ENCODE peak calls at places on chromosomes 7 and 10, in nine cellular contexts. One of them, this sample, is unnamed.

GRCh38 chr7:346116-346898 is 56.3 kb downstream of the FOXL3 start:
- DNase-seq in Ammon's horn: no peak
- DNase-seq in CD8-positive, alpha-beta T cell: no peak
- DNase-seq in SW480: no peak
- DNase-seq in EH: no peak
- DNase-seq in NCI-H2081: no peak
- DNase-seq in BJ: no peak
- DNase-seq in A172: no peak
- DNase-seq in activated naive CD4-positive, alpha-beta T cell treated with anti-CD3 and anti-CD28 coated beads for 36 hours: no peak
- DNase-seq in this sample: no peak

GRCh38 chr10:114526497-114527238 is 122.4 kb upstream of the AFAP1L2 start:
- DNase-seq in Ammon's horn: peak
- DNase-seq in CD8-positive, alpha-beta T cell: peak
- DNase-seq in SW480: peak
- DNase-seq in EH: peak
- DNase-seq in NCI-H2081: peak
- DNase-seq in BJ: no peak
- DNase-seq in A172: peak
- DNase-seq in activated naive CD4-positive, alpha-beta T cell treated with anti-CD3 and anti-CD28 coated beads for 36 hours: peak
- DNase-seq in this sample: peak

GRCh38 chr10:31582365-31583052 is 263.5 kb downstream of the ZEB1 start:
- DNase-seq in Ammon's horn: no peak
- DNase-seq in CD8-positive, alpha-beta T cell: no peak
- DNase-seq in SW480: peak
- DNase-seq in EH: peak
- DNase-seq in NCI-H2081: peak
- DNase-seq in BJ: no peak
- DNase-seq in A172: peak
- DNase-seq in activated naive CD4-positive, alpha-beta T cell treated with anti-CD3 and anti-CD28 coated beads for 36 hours: no peak
- DNase-seq in this sample: no peak

GRCh38 chr10:22252801-22253577 is 35.2 kb upstream of the EBLN1 start:
- DNase-seq in Ammon's horn: no peak
- DNase-seq in CD8-positive, alpha-beta T cell: peak
- DNase-seq in SW480: no peak
- DNase-seq in EH: peak
- DNase-seq in NCI-H2081: no peak
- DNase-seq in BJ: no peak
- DNase-seq in A172: no peak
- DNase-seq in activated naive CD4-positive, alpha-beta T cell treated with anti-CD3 and anti-CD28 coated beads for 36 hours: peak
- DNase-seq in this sample: peak

GRCh38 chr7:91140286-91140685 is 123.9 kb upstream of the FZD1 start:
- DNase-seq in Ammon's horn: no peak
- DNase-seq in CD8-positive, alpha-beta T cell: no peak
- DNase-seq in SW480: no peak
- DNase-seq in EH: no peak
- DNase-seq in NCI-H2081: no peak
- DNase-seq in BJ: no peak
- DNase-seq in A172: no peak
- DNase-seq in activated naive CD4-positive, alpha-beta T cell treated with anti-CD3 and anti-CD28 coated beads for 36 hours: no peak
- DNase-seq in this sample: no peak

GRCh38 chr10:21534611-21535493 is 820 bp downstream of the MLLT10 start:
- DNase-seq in Ammon's horn: peak
- DNase-seq in CD8-positive, alpha-beta T cell: peak
- DNase-seq in SW480: peak
- DNase-seq in EH: peak
- DNase-seq in NCI-H2081: peak
- DNase-seq in BJ: no peak
- DNase-seq in A172: peak
- DNase-seq in activated naive CD4-positive, alpha-beta T cell treated with anti-CD3 and anti-CD28 coated beads for 36 hours: peak
- DNase-seq in this sample: peak

GRCh38 chr7:99679400-99680191 is at the start of gene CYP3A5:
- DNase-seq in Ammon's horn: peak
- DNase-seq in CD8-positive, alpha-beta T cell: no peak
- DNase-seq in SW480: peak
- DNase-seq in EH: peak
- DNase-seq in NCI-H2081: no peak
- DNase-seq in BJ: no peak
- DNase-seq in A172: peak
- DNase-seq in activated naive CD4-positive, alpha-beta T cell treated with anti-CD3 and anti-CD28 coated beads for 36 hours: no peak
- DNase-seq in this sample: no peak

GRCh38 chr7:121544726-121545125 is 148.6 kb upstream of the FAM3C start:
- DNase-seq in Ammon's horn: no peak
- DNase-seq in CD8-positive, alpha-beta T cell: no peak
- DNase-seq in SW480: peak
- DNase-seq in EH: peak
- DNase-seq in NCI-H2081: no peak
- DNase-seq in BJ: peak
- DNase-seq in A172: peak
- DNase-seq in activated naive CD4-positive, alpha-beta T cell treated with anti-CD3 and anti-CD28 coated beads for 36 hours: peak
- DNase-seq in this sample: no peak

GRCh38 chr7:35035511-35035921 is 1.8 kb downstream of the DPY19L1 start:
- DNase-seq in Ammon's horn: peak
- DNase-seq in CD8-positive, alpha-beta T cell: no peak
- DNase-seq in SW480: peak
- DNase-seq in EH: peak
- DNase-seq in NCI-H2081: peak
- DNase-seq in BJ: no peak
- DNase-seq in A172: peak
- DNase-seq in activated naive CD4-positive, alpha-beta T cell treated with anti-CD3 and anti-CD28 coated beads for 36 hours: peak
- DNase-seq in this sample: peak

GRCh38 chr7:39946693-39947092 is 3.4 kb upstream of the CDK13 start:
- DNase-seq in Ammon's horn: no peak
- DNase-seq in CD8-positive, alpha-beta T cell: no peak
- DNase-seq in SW480: no peak
- DNase-seq in EH: no peak
- DNase-seq in NCI-H2081: no peak
- DNase-seq in BJ: no peak
- DNase-seq in A172: no peak
- DNase-seq in activated naive CD4-positive, alpha-beta T cell treated with anti-CD3 and anti-CD28 coated beads for 36 hours: no peak
- DNase-seq in this sample: no peak

GRCh38 chr10:20267734-20268133 is 451.5 kb downstream of the PLXDC2 start:
- DNase-seq in Ammon's horn: no peak
- DNase-seq in CD8-positive, alpha-beta T cell: no peak
- DNase-seq in SW480: no peak
- DNase-seq in EH: no peak
- DNase-seq in NCI-H2081: no peak
- DNase-seq in BJ: no peak
- DNase-seq in A172: no peak
- DNase-seq in activated naive CD4-positive, alpha-beta T cell treated with anti-CD3 and anti-CD28 coated beads for 36 hours: no peak
- DNase-seq in this sample: no peak

GRCh38 chr7:158016171-158017087 is 571.2 kb downstream of the PTPRN2 start:
- DNase-seq in Ammon's horn: peak
- DNase-seq in CD8-positive, alpha-beta T cell: no peak
- DNase-seq in SW480: peak
- DNase-seq in EH: no peak
- DNase-seq in NCI-H2081: peak
- DNase-seq in BJ: no peak
- DNase-seq in A172: no peak
- DNase-seq in activated naive CD4-positive, alpha-beta T cell treated with anti-CD3 and anti-CD28 coated beads for 36 hours: no peak
- DNase-seq in this sample: no peak

GRCh38 chr10:22483132-22483531 is 137.8 kb downstream of the SPAG6 start:
- DNase-seq in Ammon's horn: no peak
- DNase-seq in CD8-positive, alpha-beta T cell: no peak
- DNase-seq in SW480: no peak
- DNase-seq in EH: no peak
- DNase-seq in NCI-H2081: no peak
- DNase-seq in BJ: no peak
- DNase-seq in A172: no peak
- DNase-seq in activated naive CD4-positive, alpha-beta T cell treated with anti-CD3 and anti-CD28 coated beads for 36 hours: no peak
- DNase-seq in this sample: no peak

GRCh38 chr10:53754851-53755250 is 982.3 kb upstream of the MBL2 start:
- DNase-seq in Ammon's horn: no peak
- DNase-seq in CD8-positive, alpha-beta T cell: no peak
- DNase-seq in SW480: no peak
- DNase-seq in EH: no peak
- DNase-seq in NCI-H2081: no peak
- DNase-seq in BJ: no peak
- DNase-seq in A172: no peak
- DNase-seq in activated naive CD4-positive, alpha-beta T cell treated with anti-CD3 and anti-CD28 coated beads for 36 hours: no peak
- DNase-seq in this sample: no peak

GRCh38 chr10:120217736-120218135 is 239.3 kb upstream of the PLPP4 start:
- DNase-seq in Ammon's horn: no peak
- DNase-seq in CD8-positive, alpha-beta T cell: no peak
- DNase-seq in SW480: no peak
- DNase-seq in EH: no peak
- DNase-seq in NCI-H2081: no peak
- DNase-seq in BJ: no peak
- DNase-seq in A172: no peak
- DNase-seq in activated naive CD4-positive, alpha-beta T cell treated with anti-CD3 and anti-CD28 coated beads for 36 hours: no peak
- DNase-seq in this sample: no peak

GRCh38 chr10:34295142-34295548 is 520.0 kb downstream of the PARD3 start:
- DNase-seq in Ammon's horn: no peak
- DNase-seq in CD8-positive, alpha-beta T cell: no peak
- DNase-seq in SW480: no peak
- DNase-seq in EH: peak
- DNase-seq in NCI-H2081: no peak
- DNase-seq in BJ: no peak
- DNase-seq in A172: peak
- DNase-seq in activated naive CD4-positive, alpha-beta T cell treated with anti-CD3 and anti-CD28 coated beads for 36 hours: no peak
- DNase-seq in this sample: no peak

GRCh38 chr10:72525277-72525676 is 100.6 kb downstream of the MICU1 start:
- DNase-seq in Ammon's horn: no peak
- DNase-seq in CD8-positive, alpha-beta T cell: no peak
- DNase-seq in SW480: no peak
- DNase-seq in EH: peak
- DNase-seq in NCI-H2081: no peak
- DNase-seq in BJ: peak
- DNase-seq in A172: peak
- DNase-seq in activated naive CD4-positive, alpha-beta T cell treated with anti-CD3 and anti-CD28 coated beads for 36 hours: no peak
- DNase-seq in this sample: no peak